ENCODE peak calls at places on chromosomes 6 and 20, in five cellular contexts. U is body of pancreas, S is upper lobe of right lung, B is gastrocnemius medialis, K is lower lobe of right lung. E is an unnamed sample.

GRCh38 chr20:57260959-57261357 is 5.5 kb downstream of the BMP7 start:
- DNase-seq in S (no peak), U (no peak), K (no peak), B (no peak), E (no peak)

GRCh38 chr6:118893095-118893881 is 664 bp upstream of the ASF1A start:
- DNase-seq in U (peak; percentile 41), K (no peak), B (peak; percentile 21), S (no peak), E (peak; percentile 82)

GRCh38 chr6:36897629-36898028 is 11.9 kb downstream of the C6orf89 start:
- DNase-seq in K (no peak), S (no peak), B (no peak), U (no peak), E (peak; percentile 12)

GRCh38 chr6:165181951-165182414 is 127.4 kb downstream of the C6orf118 start:
- DNase-seq in B (no peak), K (no peak), S (no peak), U (no peak), E (peak; percentile 2)

GRCh38 chr20:10876558-10876957 is 202.8 kb upstream of the JAG1 start:
- DNase-seq in S (no peak), K (no peak), U (no peak), B (no peak), E (no peak)

GRCh38 chr6:710601-711571 is 17.9 kb upstream of the EXOC2 start:
- DNase-seq in U (peak; percentile 15), S (peak; percentile 87), K (peak; percentile 80), B (no peak), E (peak; percentile 79)

GRCh38 chr6:28005124-28005662 is 48.2 kb downstream of the OR2B6 start:
- DNase-seq in B (no peak), K (no peak), U (no peak), S (no peak), E (no peak)

GRCh38 chr6:5315883-5316282 is 54.6 kb downstream of the FARS2 start:
- DNase-seq in U (no peak), S (no peak), K (no peak), B (no peak), E (no peak)

GRCh38 chr6:77292564-77293546 is 170.4 kb downstream of the HTR1B start:
- DNase-seq in K (no peak), U (no peak), B (no peak), S (no peak), E (no peak)

GRCh38 chr6:87274660-87275273 is 47.6 kb upstream of the SMIM8 start:
- DNase-seq in U (no peak), S (no peak), K (no peak), B (no peak), E (no peak)

GRCh38 chr20:62133051-62133845 is 9.9 kb downstream of the PSMA7 start:
- DNase-seq in U (no peak), B (no peak), K (peak; percentile 72), S (peak; percentile 79), E (no peak)

GRCh38 chr20:50221501-50222323 is 31.1 kb downstream of the CEBPB start:
- DNase-seq in B (peak; percentile 44), K (peak; percentile 74), S (no peak), U (no peak), E (no peak)

GRCh38 chr6:106473807-106474206 is 113.3 kb downstream of the CRYBG1 start:
- DNase-seq in U (no peak), K (no peak), S (no peak), B (no peak), E (no peak)

GRCh38 chr6:150038202-150038830 is 13.0 kb upstream of the RAET1L start:
- DNase-seq in U (no peak), S (no peak), K (no peak), B (no peak), E (no peak)

GRCh38 chr6:134714679-134715078 is 235.2 kb downstream of the ALDH8A1 start:
- DNase-seq in S (peak; percentile 92), U (no peak), B (no peak), K (peak; percentile 89), E (no peak)

GRCh38 chr20:38779247-38780097 is 26.0 kb upstream of the PPP1R16B start:
- DNase-seq in U (no peak), S (no peak), K (no peak), B (no peak), E (no peak)
- H3K4me1 ChIP-seq in U (no peaks in the 10 kb centered on the region), S (no peaks in the 10 kb centered on the region), K (no peaks in the 10 kb centered on the region), B (no peaks in the 10 kb centered on the region), E (peaks cover 8% of the 10 kb centered on the region)

GRCh38 chr6:39225543-39225942 is 3.7 kb downstream of the KCNK5 start:
- DNase-seq in S (no peak), U (no peak), K (no peak), B (no peak), E (no peak)
- H3K4me1 ChIP-seq in S (peaks cover 51% of the 10 kb centered on the region), U (peaks cover 46% of the 10 kb centered on the region), K (peaks cover 80% of the 10 kb centered on the region), B (no peaks in the 10 kb centered on the region), E (no peaks in the 10 kb centered on the region)

GRCh38 chr20:17964632-17965031 is 4.0 kb downstream of the SNX5 start:
- DNase-seq in U (no peak), K (no peak), S (no peak), B (no peak), E (no peak)
- H3K4me1 ChIP-seq in U (peaks cover 62% of the 10 kb centered on the region), K (peaks cover 75% of the 10 kb centered on the region), S (peaks cover 71% of the 10 kb centered on the region), B (peaks cover 77% of the 10 kb centered on the region), E (peaks cover 63% of the 10 kb centered on the region)

GRCh38 chr6:52573295-52573694 is 3.6 kb downstream of the TRAM2 start:
- DNase-seq in B (no peak), U (no peak), S (no peak), K (no peak), E (no peak)
- H3K4me1 ChIP-seq in B (peaks cover 43% of the 10 kb centered on the region), U (peaks cover 45% of the 10 kb centered on the region), S (peaks cover 51% of the 10 kb centered on the region), K (peaks cover 78% of the 10 kb centered on the region), E (peaks cover 70% of the 10 kb centered on the region)

GRCh38 chr6:108616973-108617372 is 56.3 kb downstream of the FOXO3 start:
- DNase-seq in B (no peak), K (no peak), U (no peak), S (no peak), E (no peak)
- H3K4me1 ChIP-seq in B (peaks cover 85% of the 10 kb centered on the region), K (peaks cover 63% of the 10 kb centered on the region), U (peaks cover 78% of the 10 kb centered on the region), S (peaks cover 62% of the 10 kb centered on the region), E (peaks cover 17% of the 10 kb centered on the region)

GRCh38 chr6:143750945-143751344 is 73.2 kb downstream of the PHACTR2 start:
- DNase-seq in U (no peak), B (no peak), K (no peak), S (no peak), E (no peak)
- H3K4me1 ChIP-seq in U (peaks cover 22% of the 10 kb centered on the region), B (peaks cover 10% of the 10 kb centered on the region), K (peaks cover 25% of the 10 kb centered on the region), S (peaks cover 33% of the 10 kb centered on the region), E (no peaks in the 10 kb centered on the region)

GRCh38 chr20:59157064-59157463 is 6.6 kb upstream of the ZNF831 start:
- DNase-seq in K (no peak), S (no peak), B (no peak), U (no peak), E (no peak)

GRCh38 chr20:59159822-59160740 is 3.5 kb upstream of the ZNF831 start:
- DNase-seq in B (no peak), S (no peak), K (no peak), U (no peak), E (peak; percentile 41)

GRCh38 chr20:59157961-59158541 is 5.6 kb upstream of the ZNF831 start:
- DNase-seq in B (no peak), K (no peak), S (no peak), U (no peak), E (no peak)

GRCh38 chr20:59159091-59159821 is 4.4 kb upstream of the ZNF831 start:
- DNase-seq in K (no peak), B (no peak), S (no peak), U (no peak), E (no peak)

GRCh38 chr20:59158673-59159072 is 4.9 kb upstream of the ZNF831 start:
- DNase-seq in K (no peak), S (no peak), B (no peak), U (no peak), E (no peak)
- H3K4me1 ChIP-seq in K (peaks cover 6% of the 10 kb centered on the region), S (no peaks in the 10 kb centered on the region), B (peaks cover 1% of the 10 kb centered on the region), U (no peaks in the 10 kb centered on the region), E (peaks cover 40% of the 10 kb centered on the region)

DNA sequence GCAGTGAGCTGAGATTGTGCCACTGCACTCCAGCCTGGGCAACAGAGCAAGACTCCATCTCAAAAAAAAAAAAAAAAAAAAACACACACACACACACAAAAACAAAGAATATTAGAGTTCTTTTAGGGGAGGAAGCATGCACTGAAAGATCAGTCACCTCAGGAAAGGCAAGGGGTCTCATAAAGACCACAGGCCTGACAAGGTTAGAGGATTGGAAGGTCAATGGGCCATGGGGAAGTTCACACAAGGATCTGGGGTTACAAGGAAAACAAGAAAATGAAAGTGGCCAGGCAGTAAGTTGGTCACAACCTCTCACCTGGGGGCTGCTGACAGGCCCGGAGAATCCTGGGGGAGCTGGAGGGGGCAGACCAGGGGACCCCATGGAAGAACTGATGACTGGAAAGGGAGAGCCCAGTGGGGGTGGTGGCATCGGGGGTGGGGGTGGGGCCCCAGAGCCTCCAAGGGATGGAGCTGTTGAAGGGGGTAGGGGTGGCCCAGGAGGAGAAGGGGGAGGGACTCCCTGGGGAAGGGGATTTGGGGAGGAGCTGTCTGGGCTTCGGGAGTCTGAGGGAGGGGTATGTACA is 1.5 kb downstream of the RXRB start:
- DNase-seq in S (peak; percentile 57), K (no peak), B (no peak), U (no peak), E (no peak)
- H3K4me1 ChIP-seq in S (peaks cover 40% of the 10 kb centered on the region), K (peaks cover 53% of the 10 kb centered on the region), B (peaks cover 40% of the 10 kb centered on the region), U (peaks cover 56% of the 10 kb centered on the region), E (peaks cover 44% of the 10 kb centered on the region)

GRCh38 chr20:45845452-45845851 is 11.7 kb downstream of the ACOT8 start:
- DNase-seq in S (no peak), B (no peak), K (no peak), U (no peak), E (no peak)

GRCh38 chr20:45840700-45841198 is 7.2 kb downstream of the SNX21 start:
- DNase-seq in S (no peak), B (no peak), U (no peak), K (no peak), E (no peak)

GRCh38 chr20:45842169-45842812 is 8.7 kb downstream of the SNX21 start:
- DNase-seq in B (no peak), S (no peak), U (no peak), K (no peak), E (peak; percentile 84)

GRCh38 chr20:45843506-45843905 is 9.9 kb downstream of the SNX21 start:
- DNase-seq in S (no peak), K (no peak), U (no peak), B (no peak), E (no peak)

GRCh38 chr20:45841407-45842129 is 8.0 kb downstream of the SNX21 start:
- DNase-seq in S (no peak), K (no peak), B (no peak), U (no peak), E (no peak)
- H3K4me1 ChIP-seq in S (no peaks in the 10 kb centered on the region), K (peaks cover 4% of the 10 kb centered on the region), B (peaks cover 62% of the 10 kb centered on the region), U (no peaks in the 10 kb centered on the region), E (peaks cover 20% of the 10 kb centered on the region)

DNA sequence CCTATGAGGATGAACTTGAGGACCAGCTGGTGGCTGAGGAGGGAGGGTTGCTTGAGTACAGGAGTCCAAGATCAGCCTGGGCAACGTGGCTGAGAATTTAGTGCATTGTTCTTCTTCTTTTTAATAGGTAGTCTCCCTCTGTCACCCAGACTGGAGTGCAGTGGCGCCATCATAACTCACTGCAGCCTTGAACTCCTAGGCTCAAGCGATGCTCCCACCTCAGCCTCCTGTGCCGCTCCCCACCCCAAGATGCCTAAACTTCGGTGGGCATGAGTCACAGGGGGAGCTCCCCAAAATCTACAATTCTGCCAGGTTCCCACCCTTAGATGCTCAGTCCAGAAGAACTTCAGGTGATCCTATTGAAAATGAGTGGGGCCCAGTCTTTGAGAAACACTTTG is 21.4 kb downstream of the FAM50B start:
- DNase-seq in U (peak; percentile 4), K (no peak), S (no peak), B (no peak), E (no peak)
- H3K4me1 ChIP-seq in U (peaks cover 16% of the 10 kb centered on the region), K (peaks cover 7% of the 10 kb centered on the region), S (no peaks in the 10 kb centered on the region), B (no peaks in the 10 kb centered on the region), E (no peaks in the 10 kb centered on the region)